ENCODE peak calls at places on chromosomes 3 and 15, in nine cellular contexts. One of them, this sample, is unnamed.

GRCh38 chr3:5390221-5390620 is 202.7 kb downstream of the EDEM1 start:
- DNase-seq in ELR: no peak
- DNase-seq in ACHN: no peak
- DNase-seq in activated naive CD4-positive, alpha-beta T cell treated with Interleukin-2 at 50 U/mL for 16 hours: no peak
- DNase-seq in stimulated activated CD4-positive, alpha-beta T cell treated with anti-CD3 and anti-CD28 coated beads, Interleukin-2, amount 100 ng/mL, for 48 hours: no peak
- DNase-seq in GM23248: no peak
- DNase-seq in RCC 7860: no peak
- DNase-seq in NCI-H460: no peak
- DNase-seq in activated CD8-positive, alpha-beta memory T cell treated with anti-CD3 and anti-CD28 coated beads for 48 hours: no peak
- DNase-seq in this sample: no peak

GRCh38 chr3:14633819-14634424 is 17.6 kb upstream of the CCDC174 start:
- DNase-seq in ELR: peak; percentile 64
- DNase-seq in ACHN: peak; percentile 45
- DNase-seq in activated naive CD4-positive, alpha-beta T cell treated with Interleukin-2 at 50 U/mL for 16 hours: peak; percentile 62
- DNase-seq in stimulated activated CD4-positive, alpha-beta T cell treated with anti-CD3 and anti-CD28 coated beads, Interleukin-2, amount 100 ng/mL, for 48 hours: peak; percentile 46
- DNase-seq in GM23248: peak; percentile 76
- DNase-seq in RCC 7860: no peak
- DNase-seq in NCI-H460: peak; percentile 41
- DNase-seq in activated CD8-positive, alpha-beta memory T cell treated with anti-CD3 and anti-CD28 coated beads for 48 hours: no peak
- DNase-seq in this sample: no peak

GRCh38 chr3:73808862-73809509 is 184.2 kb upstream of the PDZRN3 start:
- DNase-seq in ELR: no peak
- DNase-seq in ACHN: no peak
- DNase-seq in activated naive CD4-positive, alpha-beta T cell treated with Interleukin-2 at 50 U/mL for 16 hours: no peak
- DNase-seq in stimulated activated CD4-positive, alpha-beta T cell treated with anti-CD3 and anti-CD28 coated beads, Interleukin-2, amount 100 ng/mL, for 48 hours: no peak
- DNase-seq in GM23248: no peak
- DNase-seq in RCC 7860: no peak
- DNase-seq in NCI-H460: no peak
- DNase-seq in activated CD8-positive, alpha-beta memory T cell treated with anti-CD3 and anti-CD28 coated beads for 48 hours: no peak
- DNase-seq in this sample: no peak

GRCh38 chr3:54515439-54516213 is 393.3 kb downstream of the CACNA2D3 start:
- DNase-seq in ELR: no peak
- DNase-seq in ACHN: no peak
- DNase-seq in activated naive CD4-positive, alpha-beta T cell treated with Interleukin-2 at 50 U/mL for 16 hours: no peak
- DNase-seq in stimulated activated CD4-positive, alpha-beta T cell treated with anti-CD3 and anti-CD28 coated beads, Interleukin-2, amount 100 ng/mL, for 48 hours: no peak
- DNase-seq in GM23248: no peak
- DNase-seq in RCC 7860: no peak
- DNase-seq in NCI-H460: no peak
- DNase-seq in activated CD8-positive, alpha-beta memory T cell treated with anti-CD3 and anti-CD28 coated beads for 48 hours: no peak
- DNase-seq in this sample: no peak

GRCh38 chr15:77118787-77119410 is 48.0 kb upstream of the TSPAN3 start:
- DNase-seq in ELR: peak; percentile 74
- DNase-seq in ACHN: peak; percentile 68
- DNase-seq in activated naive CD4-positive, alpha-beta T cell treated with Interleukin-2 at 50 U/mL for 16 hours: peak; percentile 14
- DNase-seq in stimulated activated CD4-positive, alpha-beta T cell treated with anti-CD3 and anti-CD28 coated beads, Interleukin-2, amount 100 ng/mL, for 48 hours: peak; percentile 5
- DNase-seq in GM23248: peak; percentile 82
- DNase-seq in RCC 7860: peak; percentile 39
- DNase-seq in NCI-H460: peak; percentile 52
- DNase-seq in activated CD8-positive, alpha-beta memory T cell treated with anti-CD3 and anti-CD28 coated beads for 48 hours: no peak
- DNase-seq in this sample: peak; percentile 36

GRCh38 chr3:98657429-98657828 is 64.0 kb upstream of the CPOX start:
- DNase-seq in ELR: peak; percentile 15
- DNase-seq in ACHN: peak; percentile 19
- DNase-seq in activated naive CD4-positive, alpha-beta T cell treated with Interleukin-2 at 50 U/mL for 16 hours: peak; percentile 28
- DNase-seq in stimulated activated CD4-positive, alpha-beta T cell treated with anti-CD3 and anti-CD28 coated beads, Interleukin-2, amount 100 ng/mL, for 48 hours: peak; percentile 15
- DNase-seq in GM23248: peak; percentile 3
- DNase-seq in RCC 7860: no peak
- DNase-seq in NCI-H460: peak; percentile 12
- DNase-seq in activated CD8-positive, alpha-beta memory T cell treated with anti-CD3 and anti-CD28 coated beads for 48 hours: peak; percentile 11
- DNase-seq in this sample: no peak

GRCh38 chr3:113104746-113105479 is 106.4 kb upstream of the BOC start:
- DNase-seq in ELR: no peak
- DNase-seq in ACHN: no peak
- DNase-seq in activated naive CD4-positive, alpha-beta T cell treated with Interleukin-2 at 50 U/mL for 16 hours: no peak
- DNase-seq in stimulated activated CD4-positive, alpha-beta T cell treated with anti-CD3 and anti-CD28 coated beads, Interleukin-2, amount 100 ng/mL, for 48 hours: no peak
- DNase-seq in GM23248: no peak
- DNase-seq in RCC 7860: no peak
- DNase-seq in NCI-H460: no peak
- DNase-seq in activated CD8-positive, alpha-beta memory T cell treated with anti-CD3 and anti-CD28 coated beads for 48 hours: no peak
- DNase-seq in this sample: no peak

GRCh38 chr3:73563896-73564582 is 60.7 kb downstream of the PDZRN3 start:
- DNase-seq in ELR: no peak
- DNase-seq in ACHN: no peak
- DNase-seq in activated naive CD4-positive, alpha-beta T cell treated with Interleukin-2 at 50 U/mL for 16 hours: no peak
- DNase-seq in stimulated activated CD4-positive, alpha-beta T cell treated with anti-CD3 and anti-CD28 coated beads, Interleukin-2, amount 100 ng/mL, for 48 hours: no peak
- DNase-seq in GM23248: peak; percentile 47
- DNase-seq in RCC 7860: no peak
- DNase-seq in NCI-H460: no peak
- DNase-seq in activated CD8-positive, alpha-beta memory T cell treated with anti-CD3 and anti-CD28 coated beads for 48 hours: no peak
- DNase-seq in this sample: peak; percentile 18

GRCh38 chr3:45947361-45947760 is 4.1 kb downstream of the CXCR6 start:
- DNase-seq in ELR: no peak
- DNase-seq in ACHN: no peak
- DNase-seq in activated naive CD4-positive, alpha-beta T cell treated with Interleukin-2 at 50 U/mL for 16 hours: no peak
- DNase-seq in stimulated activated CD4-positive, alpha-beta T cell treated with anti-CD3 and anti-CD28 coated beads, Interleukin-2, amount 100 ng/mL, for 48 hours: no peak
- DNase-seq in GM23248: peak; percentile 36
- DNase-seq in RCC 7860: no peak
- DNase-seq in NCI-H460: no peak
- DNase-seq in activated CD8-positive, alpha-beta memory T cell treated with anti-CD3 and anti-CD28 coated beads for 48 hours: no peak
- DNase-seq in this sample: no peak

GRCh38 chr3:8504611-8504973 is 3.0 kb downstream of the LMCD1 start:
- DNase-seq in ELR: no peak
- DNase-seq in ACHN: no peak
- DNase-seq in activated naive CD4-positive, alpha-beta T cell treated with Interleukin-2 at 50 U/mL for 16 hours: no peak
- DNase-seq in stimulated activated CD4-positive, alpha-beta T cell treated with anti-CD3 and anti-CD28 coated beads, Interleukin-2, amount 100 ng/mL, for 48 hours: no peak
- DNase-seq in GM23248: no peak
- DNase-seq in RCC 7860: no peak
- DNase-seq in NCI-H460: no peak
- DNase-seq in activated CD8-positive, alpha-beta memory T cell treated with anti-CD3 and anti-CD28 coated beads for 48 hours: no peak
- DNase-seq in this sample: no peak

GRCh38 chr3:45011756-45012441 is 14.2 kb upstream of the CLEC3B start:
- DNase-seq in ELR: peak; percentile 79
- DNase-seq in ACHN: peak; percentile 86
- DNase-seq in activated naive CD4-positive, alpha-beta T cell treated with Interleukin-2 at 50 U/mL for 16 hours: no peak
- DNase-seq in stimulated activated CD4-positive, alpha-beta T cell treated with anti-CD3 and anti-CD28 coated beads, Interleukin-2, amount 100 ng/mL, for 48 hours: no peak
- DNase-seq in GM23248: peak; percentile 97
- DNase-seq in RCC 7860: peak; percentile 63
- DNase-seq in NCI-H460: no peak
- DNase-seq in activated CD8-positive, alpha-beta memory T cell treated with anti-CD3 and anti-CD28 coated beads for 48 hours: no peak
- DNase-seq in this sample: peak; percentile 88

GRCh38 chr3:55897573-55898224 is 410.6 kb upstream of the WNT5A start:
- DNase-seq in ELR: peak; percentile 42
- DNase-seq in ACHN: peak; percentile 6
- DNase-seq in activated naive CD4-positive, alpha-beta T cell treated with Interleukin-2 at 50 U/mL for 16 hours: no peak
- DNase-seq in stimulated activated CD4-positive, alpha-beta T cell treated with anti-CD3 and anti-CD28 coated beads, Interleukin-2, amount 100 ng/mL, for 48 hours: no peak
- DNase-seq in GM23248: peak; percentile 11
- DNase-seq in RCC 7860: no peak
- DNase-seq in NCI-H460: peak; percentile 31
- DNase-seq in activated CD8-positive, alpha-beta memory T cell treated with anti-CD3 and anti-CD28 coated beads for 48 hours: no peak
- DNase-seq in this sample: no peak

GRCh38 chr3:123444023-123444422 is 4.9 kb downstream of the ADCY5 start:
- DNase-seq in ELR: no peak
- DNase-seq in ACHN: no peak
- DNase-seq in activated naive CD4-positive, alpha-beta T cell treated with Interleukin-2 at 50 U/mL for 16 hours: no peak
- DNase-seq in stimulated activated CD4-positive, alpha-beta T cell treated with anti-CD3 and anti-CD28 coated beads, Interleukin-2, amount 100 ng/mL, for 48 hours: no peak
- DNase-seq in GM23248: peak; percentile 5
- DNase-seq in RCC 7860: no peak
- DNase-seq in NCI-H460: no peak
- DNase-seq in activated CD8-positive, alpha-beta memory T cell treated with anti-CD3 and anti-CD28 coated beads for 48 hours: no peak
- DNase-seq in this sample: no peak

GRCh38 chr3:161171639-161172552 is 49.2 kb upstream of the NMD3 start:
- DNase-seq in ELR: peak; percentile 16
- DNase-seq in ACHN: peak; percentile 23
- DNase-seq in activated naive CD4-positive, alpha-beta T cell treated with Interleukin-2 at 50 U/mL for 16 hours: no peak
- DNase-seq in stimulated activated CD4-positive, alpha-beta T cell treated with anti-CD3 and anti-CD28 coated beads, Interleukin-2, amount 100 ng/mL, for 48 hours: no peak
- DNase-seq in GM23248: peak; percentile 18
- DNase-seq in RCC 7860: no peak
- DNase-seq in NCI-H460: no peak
- DNase-seq in activated CD8-positive, alpha-beta memory T cell treated with anti-CD3 and anti-CD28 coated beads for 48 hours: no peak
- DNase-seq in this sample: no peak

GRCh38 chr3:52039846-52040245 is 16.5 kb downstream of the DUSP7 start:
- DNase-seq in ELR: no peak
- DNase-seq in ACHN: no peak
- DNase-seq in activated naive CD4-positive, alpha-beta T cell treated with Interleukin-2 at 50 U/mL for 16 hours: no peak
- DNase-seq in stimulated activated CD4-positive, alpha-beta T cell treated with anti-CD3 and anti-CD28 coated beads, Interleukin-2, amount 100 ng/mL, for 48 hours: no peak
- DNase-seq in GM23248: no peak
- DNase-seq in RCC 7860: no peak
- DNase-seq in NCI-H460: peak; percentile 25
- DNase-seq in activated CD8-positive, alpha-beta memory T cell treated with anti-CD3 and anti-CD28 coated beads for 48 hours: no peak
- DNase-seq in this sample: no peak

GRCh38 chr3:42052132-42052866 is 38.9 kb upstream of the TRAK1 start:
- DNase-seq in ELR: peak; percentile 56
- DNase-seq in ACHN: no peak
- DNase-seq in activated naive CD4-positive, alpha-beta T cell treated with Interleukin-2 at 50 U/mL for 16 hours: no peak
- DNase-seq in stimulated activated CD4-positive, alpha-beta T cell treated with anti-CD3 and anti-CD28 coated beads, Interleukin-2, amount 100 ng/mL, for 48 hours: no peak
- DNase-seq in GM23248: peak; percentile 93
- DNase-seq in RCC 7860: no peak
- DNase-seq in NCI-H460: no peak
- DNase-seq in activated CD8-positive, alpha-beta memory T cell treated with anti-CD3 and anti-CD28 coated beads for 48 hours: no peak
- DNase-seq in this sample: no peak

GRCh38 chr3:159273070-159273469 is 471.2 kb downstream of the MFSD1 start:
- DNase-seq in ELR: no peak
- DNase-seq in ACHN: no peak
- DNase-seq in activated naive CD4-positive, alpha-beta T cell treated with Interleukin-2 at 50 U/mL for 16 hours: no peak
- DNase-seq in stimulated activated CD4-positive, alpha-beta T cell treated with anti-CD3 and anti-CD28 coated beads, Interleukin-2, amount 100 ng/mL, for 48 hours: no peak
- DNase-seq in GM23248: no peak
- DNase-seq in RCC 7860: no peak
- DNase-seq in NCI-H460: no peak
- DNase-seq in activated CD8-positive, alpha-beta memory T cell treated with anti-CD3 and anti-CD28 coated beads for 48 hours: no peak
- DNase-seq in this sample: no peak

GRCh38 chr15:81887913-81888312 is 157.9 kb downstream of the MEX3B start:
- DNase-seq in ELR: peak; percentile 50
- DNase-seq in ACHN: no peak
- DNase-seq in activated naive CD4-positive, alpha-beta T cell treated with Interleukin-2 at 50 U/mL for 16 hours: no peak
- DNase-seq in stimulated activated CD4-positive, alpha-beta T cell treated with anti-CD3 and anti-CD28 coated beads, Interleukin-2, amount 100 ng/mL, for 48 hours: no peak
- DNase-seq in GM23248: peak; percentile 84
- DNase-seq in RCC 7860: no peak
- DNase-seq in NCI-H460: no peak
- DNase-seq in activated CD8-positive, alpha-beta memory T cell treated with anti-CD3 and anti-CD28 coated beads for 48 hours: no peak
- DNase-seq in this sample: peak; percentile 26

GRCh38 chr15:78605201-78605600 is 15.6 kb downstream of the CHRNA3 start:
- DNase-seq in ELR: no peak
- DNase-seq in ACHN: no peak
- DNase-seq in activated naive CD4-positive, alpha-beta T cell treated with Interleukin-2 at 50 U/mL for 16 hours: no peak
- DNase-seq in stimulated activated CD4-positive, alpha-beta T cell treated with anti-CD3 and anti-CD28 coated beads, Interleukin-2, amount 100 ng/mL, for 48 hours: no peak
- DNase-seq in GM23248: no peak
- DNase-seq in RCC 7860: no peak
- DNase-seq in NCI-H460: no peak
- DNase-seq in activated CD8-positive, alpha-beta memory T cell treated with anti-CD3 and anti-CD28 coated beads for 48 hours: no peak
- DNase-seq in this sample: no peak